ENCODE peak calls at places on chromosomes 1 and 21, in six cellular contexts. O, B, M, P, D and F are unnamed samples.

GRCh38 chr1:30722175-30722537 is 1.2 kb downstream of the MATN1 start:
- DNase-seq in D (no peak), M (no peak), B (no peak), P (no peak), O (no peak), F (no peak)

GRCh38 chr21:32320726-32321125 is 22.1 kb downstream of the MRAP start:
- DNase-seq in P (no peak), B (no peak), M (no peak), D (no peak), O (no peak), F (no peak)

GRCh38 chr1:111582016-111582415 is 37.6 kb upstream of the RAP1A start:
- DNase-seq in M (no peak), O (no peak), D (no peak), B (no peak), P (no peak), F (no peak)

GRCh38 chr1:149849246-149849946 is 50.0 kb upstream of the BOLA1 start:
- DNase-seq in D (no peak), M (no peak), O (no peak), P (no peak), B (no peak), F (no peak)

GRCh38 chr1:32786856-32787255 is 30.3 kb downstream of the YARS1 start:
- DNase-seq in M (no peak), P (no peak), D (no peak), O (peak), B (no peak), F (no peak)

GRCh38 chr21:37451446-37451845 is 84.9 kb downstream of the DYRK1A start:
- DNase-seq in D (no peak), M (no peak), O (no peak), B (no peak), P (no peak), F (no peak)

GRCh38 chr1:161973924-161974845 is 49.5 kb downstream of the OLFML2B start:
- DNase-seq in D (no peak), M (no peak), B (no peak), P (no peak), O (no peak), F (peak)

GRCh38 chr1:23979387-23980005 is 631 bp downstream of the SRSF10 start:
- DNase-seq in D (no peak), O (no peak), B (no peak), M (no peak), P (no peak), F (no peak)

GRCh38 chr1:31765041-31765467 is 914 bp upstream of the ADGRB2 start:
- DNase-seq in M (no peak), B (no peak), P (no peak), D (no peak), O (no peak), F (no peak)

GRCh38 chr1:61081637-61082335 is 575 bp upstream of the NFIA start:
- DNase-seq in D (no peak), B (peak), M (peak), P (peak), O (peak), F (no peak)

GRCh38 chr1:54866801-54867716 is 19.9 kb downstream of the DHCR24 start:
- DNase-seq in O (no peak), D (no peak), P (no peak), M (no peak), B (no peak), F (no peak)

GRCh38 chr1:47559944-47560695 is 122.3 kb downstream of the FOXD2 start:
- DNase-seq in B (no peak), O (no peak), M (no peak), P (no peak), D (no peak), F (no peak)

GRCh38 chr1:85569122-85569521 is 11.4 kb upstream of the CCN1 start:
- DNase-seq in D (no peak), P (no peak), M (no peak), B (peak), O (peak), F (no peak)

GRCh38 chr1:164602480-164603093 is 43.6 kb downstream of the PBX1 start:
- DNase-seq in O (peak), P (peak), B (peak), M (no peak), D (no peak), F (no peak)

GRCh38 chr1:197632000-197632399 is 143.3 kb downstream of the DENND1B start:
- DNase-seq in M (no peak), P (no peak), B (no peak), O (no peak), D (no peak), F (no peak)

GRCh38 chr1:180956028-180956640 is 43.4 kb downstream of the KIAA1614 start:
- DNase-seq in P (no peak), B (no peak), M (no peak), O (no peak), D (no peak), F (no peak)

GRCh38 chr1:21510113-21510493 is 880 bp downstream of the ALPL start:
- DNase-seq in P (no peak), D (no peak), B (no peak), O (no peak), M (no peak), F (no peak)

GRCh38 chr1:231639819-231640218 is 13.2 kb downstream of the DISC1 start:
- DNase-seq in O (no peak), P (no peak), B (no peak), D (no peak), M (no peak), F (no peak)

GRCh38 chr1:38071530-38072266 is 25.1 kb upstream of the POU3F1 start:
- DNase-seq in P (no peak), O (peak), M (no peak), D (no peak), B (peak), F (no peak)

GRCh38 chr1:5857508-5858090 is 134.6 kb downstream of the NPHP4 start:
- DNase-seq in B (no peak), P (no peak), D (no peak), M (no peak), O (no peak), F (no peak)

GRCh38 chr1:29286194-29286767 is 50.0 kb downstream of the PTPRU start:
- DNase-seq in D (no peak), M (no peak), O (no peak), B (no peak), P (no peak), F (no peak)

GRCh38 chr1:35706846-35707245 is 11.8 kb downstream of the C1orf216 start:
- DNase-seq in M (no peak), D (no peak), P (no peak), O (no peak), B (no peak), F (no peak)

GRCh38 chr1:59156526-59157196 is 140.2 kb upstream of the FGGY start:
- DNase-seq in O (peak), B (no peak), P (no peak), D (no peak), M (no peak), F (no peak)

GRCh38 chr1:212629450-212630158 is 21.0 kb downstream of the ATF3 start:
- DNase-seq in P (no peak), B (no peak), O (no peak), M (no peak), D (no peak), F (no peak)

GRCh38 chr1:53511933-53512806 is 53.0 kb downstream of the DMRTB1 start:
- DNase-seq in D (peak), O (peak), M (no peak), B (peak), P (peak), F (peak)

GRCh38 chr1:28437924-28438699 is 67.7 kb upstream of the RCC1 start:
- DNase-seq in P (peak), O (peak), D (peak), M (peak), B (peak), F (peak)

GRCh38 chr1:36565576-36566501 is 83.1 kb upstream of the CSF3R start:
- DNase-seq in P (no peak), D (no peak), M (no peak), B (no peak), O (no peak), F (no peak)

GRCh38 chr1:59379028-59379728 is 82.3 kb downstream of the FGGY start:
- DNase-seq in D (no peak), P (no peak), M (no peak), B (peak), O (no peak), F (no peak)

GRCh38 chr1:110337704-110338199 is 1.4 kb upstream of the RBM15 start:
- DNase-seq in B (no peak), P (peak), O (no peak), M (peak), D (no peak), F (no peak)

GRCh38 chr1:151327903-151328674 is 873 bp upstream of the PI4KB start:
- DNase-seq in P (peak), M (no peak), D (no peak), O (no peak), B (no peak), F (no peak)

GRCh38 chr1:197911857-197912696 is 5.1 kb upstream of the LHX9 start:
- DNase-seq in M (no peak), B (no peak), O (no peak), D (no peak), P (no peak), F (no peak)

GRCh38 chr1:222786107-222786506 is 28.7 kb upstream of the DISP1 start:
- DNase-seq in P (no peak), O (peak), M (no peak), B (peak), D (no peak), F (no peak)

GRCh38 chr1:18354657-18355056 is 126.1 kb upstream of the KLHDC7A start:
- DNase-seq in P (no peak), M (no peak), B (no peak), D (no peak), O (no peak), F (peak)

GRCh38 chr1:56715161-56715560 is 70.0 kb downstream of the PRKAA2 start:
- DNase-seq in D (peak), O (peak), P (no peak), M (no peak), B (peak), F (no peak)

GRCh38 chr21:45088116-45088515 is 13.7 kb downstream of the ADARB1 start:
- DNase-seq in M (no peak), P (no peak), D (no peak), B (no peak), O (no peak), F (no peak)

GRCh38 chr21:36976228-36976627 is 9.8 kb upstream of the HLCS start:
- DNase-seq in O (no peak), M (no peak), B (no peak), P (no peak), D (no peak), F (no peak)

GRCh38 chr1:9229549-9229948 is 5.0 kb upstream of the H6PD start:
- DNase-seq in M (no peak), P (no peak), B (peak), D (no peak), O (no peak), F (no peak)

GRCh38 chr1:238955934-238956333 is 430.4 kb upstream of the CHRM3 start:
- DNase-seq in B (no peak), M (no peak), O (peak), P (no peak), D (no peak), F (no peak)

GRCh38 chr1:89200668-89201488 is 2.1 kb upstream of the GBP4 start:
- DNase-seq in O (no peak), D (no peak), M (no peak), P (no peak), B (no peak), F (no peak)

DNA sequence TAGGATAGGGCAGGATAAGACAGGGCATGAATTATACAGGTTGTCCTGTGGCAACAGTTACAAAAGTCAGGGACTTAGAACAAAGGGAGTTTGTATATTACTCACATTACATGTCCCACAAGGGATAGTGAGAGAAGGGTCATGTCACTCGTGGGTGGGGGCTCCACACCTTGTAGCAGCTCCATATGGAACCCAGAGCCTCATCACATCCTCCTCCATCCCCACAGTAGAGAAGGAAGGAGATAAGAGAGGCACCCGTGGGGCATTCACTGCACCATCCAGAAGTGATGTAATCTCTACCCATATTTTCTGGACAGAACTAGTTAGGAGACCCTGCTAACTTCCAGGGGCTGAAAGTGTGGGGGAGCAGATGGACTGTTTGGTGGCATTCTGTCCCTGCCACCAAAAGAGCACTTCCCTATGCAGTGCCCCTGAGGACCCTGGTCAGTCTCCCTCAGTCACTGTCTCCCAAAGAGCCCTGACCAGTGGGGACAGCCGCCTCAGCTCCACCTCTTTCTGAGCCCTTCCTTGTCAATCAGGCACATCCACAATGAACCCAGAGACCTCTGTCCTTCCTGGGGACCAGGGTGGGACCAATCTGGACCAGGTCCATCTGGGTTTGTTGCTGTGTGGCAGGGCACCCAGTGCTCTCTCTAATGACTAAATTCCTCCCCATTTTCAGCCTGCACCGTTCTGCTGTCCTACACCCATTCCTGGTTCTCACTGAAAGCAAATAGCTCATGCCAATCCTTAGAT is 154.8 kb upstream of the ETV3 start:
- DNase-seq in O (no peak), D (no peak), M (no peak), P (no peak), B (no peak), F (no peak)
- TF ChIP-seq CTCF in O (no peak), D (no peak), M (no peak), P (no peak), B (no peak), F (no peak)

DNA sequence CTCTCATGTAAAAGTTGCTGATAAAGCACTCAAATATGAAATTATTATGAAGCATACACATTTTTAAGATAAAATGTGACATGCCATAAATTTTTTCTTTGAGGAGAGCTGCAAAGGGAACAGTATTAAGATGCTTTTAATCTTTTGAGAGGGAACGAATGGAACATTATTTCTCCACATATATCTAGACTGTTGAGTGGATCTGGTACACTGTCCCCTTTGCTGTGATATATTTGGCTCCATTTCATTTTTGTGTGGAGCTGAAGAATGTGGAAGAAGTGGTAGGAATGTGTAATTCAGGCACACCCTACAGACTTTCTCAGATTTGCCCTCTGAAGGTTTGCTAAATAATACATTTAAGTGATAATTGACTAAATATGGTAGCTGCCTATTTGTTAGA is 31.7 kb downstream of the PGM1 start:
- DNase-seq in M (no peak), P (no peak), O (peak), D (no peak), B (no peak), F (no peak)
- TF ChIP-seq CTCF in M (no peak), P (no peak), O (peak), D (peak), B (peak), F (no peak)

GRCh38 chr1:236501093-236501492 is 22.7 kb upstream of the LGALS8 start:
- DNase-seq in P (no peak), M (no peak), D (no peak), B (no peak), O (no peak), F (no peak)

GRCh38 chr1:236502972-236503639 is 20.7 kb upstream of the LGALS8 start:
- DNase-seq in P (peak), B (peak), M (peak), O (peak), D (no peak), F (no peak)

GRCh38 chr1:236497908-236498307 is 25.9 kb upstream of the LGALS8 start:
- DNase-seq in O (no peak), B (no peak), M (no peak), P (no peak), D (no peak), F (no peak)

GRCh38 chr1:236507022-236507700 is 16.6 kb upstream of the LGALS8 start:
- DNase-seq in O (peak), B (no peak), M (no peak), P (no peak), D (no peak), F (peak)

DNA sequence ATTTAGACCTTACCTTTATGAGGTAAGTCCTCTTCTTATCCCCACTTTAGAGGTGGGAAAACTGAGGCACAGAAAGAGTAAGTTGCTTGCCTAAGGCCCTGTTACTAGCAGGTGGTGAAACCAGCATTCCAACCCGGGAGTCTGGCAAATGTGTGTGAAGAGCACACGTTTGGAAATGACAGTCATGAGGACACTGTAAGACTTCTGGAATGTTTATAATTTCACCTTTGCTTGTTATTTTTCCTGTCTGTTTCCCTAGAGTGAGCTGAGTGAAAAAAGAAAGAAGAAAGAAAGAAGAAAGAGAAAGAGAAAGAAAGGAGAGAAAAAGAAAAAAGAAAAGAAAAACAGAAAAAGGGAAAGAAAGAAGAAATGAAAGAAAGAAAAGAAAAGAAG is 21.2 kb upstream of the LGALS8 start:
- DNase-seq in D (no peak), B (peak), P (no peak), O (peak), M (peak), F (no peak)
- TF ChIP-seq CTCF in D (no peak), B (no peak), P (no peak), O (no peak), M (no peak), F (no peak)

DNA sequence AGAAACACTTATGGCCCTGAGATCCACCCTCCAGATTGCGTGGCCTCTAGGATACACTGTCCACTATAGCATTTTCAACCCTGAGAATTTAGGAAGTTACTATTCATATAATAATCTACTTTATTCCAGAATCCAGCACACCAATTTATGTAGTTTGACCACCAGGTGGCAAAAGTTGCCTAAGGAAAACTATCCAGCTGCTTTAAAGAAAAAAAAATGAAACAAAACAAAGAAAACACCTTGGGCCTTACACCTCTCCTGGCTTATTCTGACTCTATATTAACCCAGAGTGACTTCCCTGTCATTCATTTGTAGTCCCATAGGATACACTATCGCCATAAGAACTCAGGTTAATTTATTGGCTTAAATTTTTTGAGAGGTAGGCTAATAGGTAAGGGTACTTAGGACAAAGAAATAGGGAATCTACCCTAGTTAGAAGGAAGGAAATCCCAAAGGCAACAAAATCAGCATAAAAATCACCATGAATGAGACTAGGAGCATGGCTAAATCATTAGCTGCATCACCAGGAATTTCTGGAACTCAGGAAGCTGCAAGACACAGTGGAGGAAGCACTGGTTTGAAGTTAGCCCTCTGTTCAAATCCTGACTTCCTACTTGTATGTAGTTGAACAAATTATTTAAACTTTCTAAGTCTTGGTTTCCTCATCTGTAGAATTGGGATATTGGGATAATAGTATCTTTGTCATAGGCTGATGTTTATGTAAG is 107.5 kb downstream of the SPAG17 start:
- DNase-seq in B (peak), P (no peak), D (no peak), O (peak), M (no peak), F (no peak)
- TF ChIP-seq CTCF in B (peak), P (peak), D (peak), O (peak), M (peak), F (peak)

DNA sequence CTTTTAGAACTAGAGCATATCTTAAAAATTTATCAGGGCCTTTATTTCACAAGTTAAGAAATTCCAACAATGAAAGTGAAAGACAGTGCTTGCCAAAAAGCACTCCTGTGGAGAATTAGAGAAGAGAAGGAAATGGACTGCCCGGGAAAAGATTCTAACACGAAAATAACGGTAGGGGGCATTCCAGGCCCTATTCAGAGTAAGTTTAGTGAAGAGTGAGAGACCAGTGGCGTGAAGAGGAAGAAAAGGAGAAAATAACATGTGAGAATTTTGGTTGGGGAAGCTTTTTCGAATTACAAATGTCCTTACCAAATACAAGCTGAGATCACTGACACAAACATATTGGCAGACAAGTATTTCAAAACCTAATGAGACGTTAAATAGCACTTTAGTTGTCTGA is 38.4 kb upstream of the RBM34 start:
- DNase-seq in O (peak), M (no peak), B (no peak), D (no peak), P (no peak), F (peak)
- TF ChIP-seq CTCF in O (peak), M (no peak), B (peak), D (peak), P (no peak), F (peak)